ENCODE peak calls at places on chromosomes 4 and X, in nine cellular contexts. T is choroid plexus epithelial cell, A is cardiac muscle cell, I is ovary, H is A549, G is GM23338, X is stomach, Q is AG09309, F is fibroblast of mammary gland. U is an unnamed sample.

GRCh38 chrX:107985032-107985431 is 2.9 kb upstream of the TEX13B start:
- DNase-seq in F (no peak), H (no peak), Q (no peak), X (no peak), G (no peak), I (no peak), A (peak), T (no peak), U (no peak)

GRCh38 chr4:41873380-41874295 is 61.6 kb upstream of the TMEM33 start:
- DNase-seq in I (no peak), T (no peak), X (no peak), A (no peak), Q (no peak), F (no peak), G (peak), H (no peak), U (no peak)

GRCh38 chr4:2141022-2141761 is 82.1 kb downstream of the NAT8L start:
- DNase-seq in G (no peak), Q (no peak), H (no peak), I (no peak), X (no peak), T (no peak), F (no peak), A (no peak), U (no peak)

GRCh38 chr4:55736605-55737183 is 82.9 kb upstream of the EXOC1L start:
- DNase-seq in F (peak), T (peak), G (peak), A (peak), I (no peak), Q (no peak), H (no peak), X (no peak), U (no peak)

GRCh38 chr4:188275686-188276085 is 136.4 kb downstream of the TRIML1 start:
- DNase-seq in Q (no peak), T (no peak), F (no peak), H (no peak), G (no peak), A (no peak), X (no peak), I (no peak), U (no peak)

GRCh38 chr4:2843909-2844584 is 403 bp downstream of the ADD1 start:
- DNase-seq in A (peak), T (peak), F (no peak), G (peak), H (no peak), Q (no peak), I (peak), X (peak), U (peak)

GRCh38 chr4:73856518-73856917 is 3.4 kb downstream of the PF4V1 start:
- DNase-seq in G (no peak), T (peak), Q (no peak), I (no peak), H (no peak), X (no peak), A (peak), F (peak), U (no peak)

GRCh38 chr4:145732001-145732400 is 52.1 kb downstream of the C4orf51 start:
- DNase-seq in F (no peak), I (no peak), G (peak), Q (no peak), T (no peak), A (peak), X (no peak), H (no peak), U (no peak)

GRCh38 chr4:112523008-112523440 is 7.0 kb upstream of the NEUROG2 start:
- DNase-seq in H (no peak), A (peak), F (peak), Q (no peak), I (peak), X (no peak), T (peak), G (peak), U (peak)

DNA sequence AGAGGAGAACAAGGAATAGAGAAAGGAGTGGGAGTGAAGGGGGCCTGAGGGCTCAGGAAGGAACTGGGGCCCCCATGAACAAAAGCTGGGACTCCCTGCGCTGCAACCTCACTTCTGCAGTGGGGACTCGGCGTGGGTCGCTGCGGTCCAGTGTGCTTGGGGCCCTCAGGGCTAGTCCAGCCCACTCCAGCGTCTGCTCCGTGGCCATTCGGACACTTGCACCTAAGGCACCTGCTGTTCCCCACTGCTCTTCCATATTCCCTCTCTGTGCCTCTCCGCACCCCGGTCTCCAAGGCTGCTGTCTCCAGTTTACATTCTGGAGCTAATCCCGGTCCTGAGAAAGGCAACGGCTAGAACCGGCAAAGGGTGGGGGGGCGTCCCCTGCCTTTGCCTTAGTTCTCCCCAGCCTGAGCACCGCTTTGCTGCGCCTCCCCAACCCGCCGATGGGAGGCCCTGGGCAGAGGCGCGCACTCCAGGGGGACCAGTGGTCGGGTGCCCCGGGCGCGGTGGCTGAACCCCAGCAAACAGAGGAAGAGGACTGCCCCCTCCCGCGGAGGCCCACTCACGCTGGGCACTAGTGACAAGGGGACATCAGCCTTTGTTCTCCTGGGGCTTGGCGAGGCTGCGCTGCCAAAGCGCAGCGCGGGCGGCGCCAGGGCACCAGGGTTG is 327.7 kb upstream of the F9 start:
- DNase-seq in H (no peak), T (no peak), Q (no peak), I (no peak), X (no peak), F (no peak), A (no peak), G (peak), U (no peak)
- H3K4me3 ChIP-seq in H (no peak), T (no peak), Q (no peak), I (no peak), X (peak), F (no peak), A (peak), G (peak), U (no peak)

GRCh38 chr4:88010921-88011320 is 3.5 kb downstream of the PKD2 start:
- DNase-seq in Q (no peak), X (no peak), H (no peak), I (no peak), A (no peak), F (peak), T (no peak), G (no peak), U (no peak)
- H3K4me3 ChIP-seq in Q (no peak), X (no peak), H (no peak), I (peak), A (no peak), F (no peak), T (no peak), G (peak), U (no peak)

GRCh38 chrX:11666180-11666579 is 460 bp upstream of the ARHGAP6 start:
- DNase-seq in G (peak), T (no peak), H (no peak), A (peak), Q (no peak), F (no peak), X (no peak), I (peak), U (no peak)

GRCh38 chrX:11665144-11666040 is at the start of gene ARHGAP6:
- DNase-seq in I (peak), T (peak), Q (no peak), A (peak), H (no peak), G (peak), X (no peak), F (peak), U (peak)

GRCh38 chrX:11663875-11664210 is 1.9 kb downstream of the ARHGAP6 start:
- DNase-seq in X (no peak), G (peak), F (no peak), T (no peak), H (no peak), A (peak), Q (no peak), I (no peak), U (no peak)

GRCh38 chrX:11667286-11667685 is 1.6 kb upstream of the ARHGAP6 start:
- DNase-seq in F (no peak), I (no peak), H (no peak), Q (no peak), G (no peak), X (no peak), A (no peak), T (no peak), U (no peak)

GRCh38 chrX:11664211-11664888 is 1.4 kb downstream of the ARHGAP6 start:
- DNase-seq in I (peak), X (no peak), Q (no peak), F (no peak), G (peak), T (peak), A (peak), H (no peak), U (peak)
- H3K4me3 ChIP-seq in I (peak), X (peak), Q (peak), F (peak), G (peak), T (peak), A (peak), H (no peak), U (no peak)

DNA sequence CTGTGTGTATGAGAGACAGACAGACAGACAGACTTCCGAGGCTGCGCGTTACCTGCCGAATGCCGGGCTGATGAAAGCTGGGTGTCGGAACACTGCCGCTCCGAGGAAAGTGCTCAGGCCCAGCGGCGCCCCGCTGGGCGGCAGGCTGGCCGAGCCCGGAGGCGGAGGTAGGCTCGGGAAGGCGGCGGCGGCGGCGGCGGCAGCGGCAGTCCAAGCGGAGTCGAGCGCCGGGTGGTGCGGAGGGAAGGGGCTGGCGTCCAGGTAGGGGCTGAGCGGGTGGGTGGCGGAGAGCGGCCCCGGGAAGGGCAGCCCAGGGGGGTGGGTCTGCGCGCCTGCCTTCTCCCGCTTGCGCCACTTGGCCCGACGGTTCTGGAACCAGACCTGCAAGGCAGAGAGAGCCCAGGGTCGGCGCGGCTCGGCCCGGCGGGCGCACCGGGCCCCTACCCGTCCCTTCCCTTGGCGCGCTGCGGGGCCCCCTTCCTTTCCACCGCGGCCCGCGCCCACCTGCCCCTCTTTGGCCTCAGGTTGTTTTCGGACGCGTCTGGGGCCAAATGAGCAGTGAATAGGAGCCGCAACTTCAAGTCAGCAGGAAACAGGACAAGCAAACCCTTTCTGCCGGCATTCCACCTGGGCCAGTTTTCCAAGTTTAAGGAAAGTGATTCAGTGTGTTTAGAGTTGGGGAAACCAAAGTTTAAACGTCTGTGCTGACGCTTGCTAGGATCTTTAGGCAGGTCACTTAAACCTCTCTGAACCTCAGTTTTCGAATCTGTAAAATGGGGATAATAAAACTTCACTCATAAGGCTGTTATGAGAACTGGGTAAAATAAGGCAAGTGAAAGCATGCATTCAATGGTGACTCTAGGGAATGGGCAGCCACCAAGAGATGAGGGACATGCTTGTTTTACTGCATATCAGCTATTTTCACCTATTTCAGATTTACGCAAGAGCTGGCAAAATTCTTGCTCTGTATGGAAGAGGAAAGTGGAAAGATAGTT is 8.4 kb downstream of the ARX start:
- DNase-seq in H (no peak), Q (no peak), T (no peak), G (peak), X (no peak), A (no peak), I (peak), F (no peak), U (no peak)
- H3K4me3 ChIP-seq in H (peak), Q (no peak), T (no peak), G (peak), X (peak), A (no peak), I (peak), F (no peak), U (no peak)

DNA sequence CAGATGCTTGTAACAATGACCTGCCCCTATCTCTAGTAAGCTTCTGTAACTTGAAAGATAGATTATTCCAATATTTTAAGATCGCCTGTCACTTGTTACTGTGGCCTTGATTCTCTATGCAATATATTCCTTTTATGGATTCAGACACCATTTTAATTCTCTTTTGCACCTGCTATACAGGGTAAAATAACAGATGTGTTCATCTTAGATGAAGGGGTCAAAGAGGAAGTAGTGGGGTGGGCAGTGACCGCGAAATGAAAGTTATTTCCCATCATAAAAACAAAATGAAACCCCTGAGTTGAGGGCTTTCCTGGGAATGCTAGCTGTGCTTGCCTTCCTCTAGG is 175.9 kb downstream of the TSPAN5 start:
- DNase-seq in H (no peak), A (no peak), T (no peak), Q (no peak), F (no peak), I (no peak), G (no peak), X (no peak), U (no peak)
- H3K4me3 ChIP-seq in H (peak), A (no peak), T (no peak), Q (no peak), F (no peak), I (no peak), G (no peak), X (no peak), U (no peak)

GRCh38 chr4:99847362-99847976 is 30.8 kb downstream of the DAPP1 start:
- DNase-seq in I (no peak), H (no peak), A (no peak), X (no peak), F (no peak), G (no peak), T (no peak), Q (no peak), U (peak)
- H3K4me3 ChIP-seq in I (no peak), H (no peak), A (no peak), X (no peak), F (no peak), G (no peak), T (no peak), Q (no peak), U (no peak)

GRCh38 chr4:186881521-186882220 is 158.0 kb upstream of the FAT1 start:
- DNase-seq in G (no peak), I (no peak), T (peak), A (peak), F (peak), X (no peak), Q (peak), H (no peak), U (no peak)
- H3K4me3 ChIP-seq in G (no peak), I (no peak), T (no peak), A (no peak), F (no peak), X (no peak), Q (no peak), H (no peak), U (no peak)

GRCh38 chr4:15766821-15767220 is 11.3 kb upstream of the CD38 start:
- DNase-seq in G (no peak), F (no peak), X (no peak), A (no peak), I (no peak), H (no peak), T (no peak), Q (no peak), U (no peak)
- H3K4me3 ChIP-seq in G (no peak), F (no peak), X (no peak), A (no peak), I (no peak), H (no peak), T (no peak), Q (no peak), U (no peak)

GRCh38 chr4:129140521-129140920 is 44.6 kb downstream of the C4orf33 start:
- DNase-seq in T (peak), X (no peak), I (no peak), G (no peak), Q (no peak), A (peak), H (no peak), F (peak), U (no peak)
- H3K4me3 ChIP-seq in T (no peak), X (no peak), I (no peak), G (no peak), Q (no peak), A (no peak), H (no peak), F (no peak), U (no peak)

GRCh38 chr4:161463436-161463835 is 700.4 kb downstream of the FSTL5 start:
- DNase-seq in I (no peak), F (no peak), X (no peak), Q (no peak), G (no peak), H (no peak), A (no peak), T (no peak), U (no peak)
- H3K4me3 ChIP-seq in I (no peak), F (no peak), X (no peak), Q (no peak), G (no peak), H (no peak), A (no peak), T (no peak), U (no peak)